ENCODE peak calls at places on chromosomes 12 and 14, in six cellular contexts. Y is WTC11; Q is GM10248; T is activated CD4-positive, alpha-beta T cell treated with anti-CD3 and anti-CD28 coated beads, Interleukin-2, amount 50 U/mL, for 24 hours; G is naive thymus-derived CD8-positive, alpha-beta T cell; C is GM12878. I is an unnamed sample.

GRCh38 chr14:93023039-93023438 is 92.7 kb downstream of the ITPK1 start:
- DNase-seq in Y (no peak), Q (no peak), T (no peak), G (no peak), C (no peak), I (peak)

GRCh38 chr12:85829391-85829790 is 6.8 kb downstream of the RASSF9 start:
- DNase-seq in Y (no peak), Q (no peak), T (no peak), G (no peak), C (no peak), I (no peak)

GRCh38 chr12:116133149-116133548 is 144.3 kb downstream of the MED13L start:
- DNase-seq in Y (no peak), Q (no peak), T (no peak), G (no peak), C (no peak), I (no peak)

GRCh38 chr14:61101803-61102548 is 120.9 kb downstream of the SLC38A6 start:
- DNase-seq in Y (peak), Q (no peak), T (no peak), G (no peak), C (no peak), I (peak)

GRCh38 chr12:70540996-70541395 is 96.2 kb downstream of the PTPRB start:
- DNase-seq in Y (no peak), Q (no peak), T (no peak), G (no peak), C (no peak), I (no peak)

GRCh38 chr14:102675396-102675795 is 82.9 kb downstream of the RCOR1 start:
- DNase-seq in Y (no peak), Q (no peak), T (no peak), G (no peak), C (no peak), I (no peak)

GRCh38 chr14:71967709-71968108 is 35.5 kb downstream of the RGS6 start:
- DNase-seq in Y (no peak), Q (no peak), T (no peak), G (no peak), C (no peak), I (no peak)

GRCh38 chr14:100524233-100524932 is 62.8 kb downstream of the BEGAIN start:
- DNase-seq in Y (peak), Q (no peak), T (no peak), G (no peak), C (no peak), I (no peak)

GRCh38 chr12:113271853-113272561 is 50.7 kb downstream of the TPCN1 start:
- DNase-seq in Y (no peak), Q (peak), T (no peak), G (no peak), C (no peak), I (no peak)

GRCh38 chr14:88840926-88841325 is 16.5 kb downstream of the TTC8 start:
- DNase-seq in Y (no peak), Q (no peak), T (no peak), G (no peak), C (no peak), I (no peak)

GRCh38 chr12:50240096-50240791 is 43.1 kb downstream of the LIMA1 start:
- DNase-seq in Y (no peak), Q (no peak), T (no peak), G (no peak), C (no peak), I (no peak)

GRCh38 chr14:32722631-32723183 is 216.0 kb upstream of the NPAS3 start:
- DNase-seq in Y (no peak), Q (no peak), T (no peak), G (no peak), C (no peak), I (no peak)

GRCh38 chr12:15323530-15323929 is 1.2 kb downstream of the PTPRO start:
- DNase-seq in Y (no peak), Q (no peak), T (no peak), G (no peak), C (no peak), I (no peak)

GRCh38 chr12:46523446-46523845 is 150.9 kb upstream of the SLC38A2 start:
- DNase-seq in Y (no peak), Q (no peak), T (no peak), G (no peak), C (no peak), I (no peak)

GRCh38 chr12:74152370-74152769 is 385.3 kb upstream of the ATXN7L3B start:
- DNase-seq in Y (no peak), Q (no peak), T (no peak), G (no peak), C (no peak), I (no peak)

GRCh38 chr12:124463341-124463861 is 104.0 kb downstream of the NCOR2 start:
- DNase-seq in Y (no peak), Q (no peak), T (no peak), G (no peak), C (no peak), I (no peak)

GRCh38 chr12:1339608-1340319 is 254.6 kb downstream of the FBXL14 start:
- DNase-seq in Y (no peak), Q (no peak), T (no peak), G (no peak), C (no peak), I (no peak)

GRCh38 chr14:76863724-76864407 is 37.7 kb downstream of the LRRC74A start:
- DNase-seq in Y (no peak), Q (peak), T (no peak), G (no peak), C (peak), I (no peak)

GRCh38 chr14:66920196-66920595 is 269.0 kb upstream of the GARIN2 start:
- DNase-seq in Y (no peak), Q (no peak), T (no peak), G (no peak), C (no peak), I (no peak)

GRCh38 chr14:31966896-31967668 is 110.0 kb upstream of the ARHGAP5 start:
- DNase-seq in Y (no peak), Q (no peak), T (no peak), G (no peak), C (no peak), I (no peak)

GRCh38 chr12:69298947-69299346 is 49.2 kb upstream of the LYZ start:
- DNase-seq in Y (no peak), Q (no peak), T (no peak), G (no peak), C (no peak), I (peak)

GRCh38 chr12:122345042-122345441 is 77.4 kb downstream of the CLIP1 start:
- DNase-seq in Y (no peak), Q (no peak), T (no peak), G (no peak), C (no peak), I (no peak)

GRCh38 chr12:6049587-6049986 is 74.9 kb downstream of the VWF start:
- DNase-seq in Y (no peak), Q (no peak), T (no peak), G (no peak), C (no peak), I (no peak)

GRCh38 chr12:98828802-98829600 is 183.9 kb downstream of the APAF1 start:
- DNase-seq in Y (no peak), Q (no peak), T (no peak), G (no peak), C (no peak), I (no peak)

GRCh38 chr14:51394391-51394790 is 154.3 kb downstream of the TMX1 start:
- DNase-seq in Y (no peak), Q (no peak), T (no peak), G (no peak), C (no peak), I (no peak)

GRCh38 chr12:121166356-121166755 is 33.7 kb downstream of the P2RX7 start:
- DNase-seq in Y (no peak), Q (no peak), T (no peak), G (no peak), C (no peak), I (no peak)

GRCh38 chr12:80702889-80703605 is 4.4 kb upstream of the MYF6 start:
- DNase-seq in Y (no peak), Q (no peak), T (no peak), G (no peak), C (peak), I (no peak)

GRCh38 chr12:102730996-102731395 is 186.0 kb downstream of the PAH start:
- DNase-seq in Y (no peak), Q (no peak), T (no peak), G (no peak), C (no peak), I (no peak)

GRCh38 chr12:124771462-124772361 is 92.0 kb downstream of the SCARB1 start:
- DNase-seq in Y (peak), Q (peak), T (peak), G (peak), C (peak), I (peak)

GRCh38 chr12:115504241-115504941 is 773.1 kb downstream of the MED13L start:
- DNase-seq in Y (no peak), Q (peak), T (no peak), G (no peak), C (peak), I (no peak)

GRCh38 chr14:74472590-74472989 is 20.5 kb downstream of the NPC2 start:
- DNase-seq in Y (no peak), Q (no peak), T (no peak), G (no peak), C (no peak), I (no peak)

GRCh38 chr14:32136027-32136825 is 59.1 kb downstream of the ARHGAP5 start:
- DNase-seq in Y (no peak), Q (no peak), T (no peak), G (no peak), C (no peak), I (no peak)

GRCh38 chr14:85572845-85573244 is 42.9 kb downstream of the FLRT2 start:
- DNase-seq in Y (no peak), Q (no peak), T (no peak), G (no peak), C (no peak), I (no peak)

GRCh38 chr12:57602544-57602943 is 2.1 kb upstream of the DTX3 start:
- DNase-seq in Y (no peak), Q (no peak), T (no peak), G (no peak), C (no peak), I (no peak)

GRCh38 chr14:21476526-21476924 is 234 bp downstream of the RAB2B start:
- DNase-seq in Y (peak), Q (no peak), T (no peak), G (no peak), C (no peak), I (no peak)

GRCh38 chr12:25249951-25250738 is 584 bp downstream of the KRAS start:
- DNase-seq in Y (peak), Q (peak), T (peak), G (peak), C (no peak), I (peak)

GRCh38 chr14:96639550-96639949 is 137.4 kb downstream of the PAPOLA start:
- DNase-seq in Y (no peak), Q (no peak), T (no peak), G (no peak), C (no peak), I (no peak)

GRCh38 chr14:29584992-29585391 is 342.7 kb downstream of the PRKD1 start:
- DNase-seq in Y (peak), Q (no peak), T (no peak), G (no peak), C (no peak), I (no peak)

GRCh38 chr14:36520601-36521525 is 831 bp upstream of the NKX2-1 start:
- DNase-seq in Y (peak), Q (peak), T (no peak), G (no peak), C (no peak), I (no peak)

I was measured in Karpas-422.